ENCODE peak calls at places on chromosomes 12 and 14, in nine cellular contexts. T is lower lobe of right lung, J is AG04450, B is fibroblast of lung, O is suprapubic skin, M is tibial artery, S is IMR-90, Q is mammary epithelial cell, C is lung. P is an unnamed sample.

GRCh38 chr12:52144512-52145227 is 47.1 kb downstream of the KRT80 start:
- DNase-seq in T (no peak), J (no peak), B (no peak), O (no peak), M (no peak), S (no peak), Q (no peak), C (no peak), P (no peak)

GRCh38 chr12:41566703-41567102 is 378.6 kb downstream of the PDZRN4 start:
- DNase-seq in T (no peak), J (no peak), B (no peak), O (no peak), M (no peak), S (no peak), Q (no peak), C (no peak), P (no peak)

GRCh38 chr12:13171921-13172859 is 24.3 kb upstream of the EMP1 start:
- DNase-seq in T (no peak), J (no peak), B (no peak), O (no peak), M (no peak), S (no peak), Q (peak; percentile 81), C (peak; percentile 29), P (no peak)

GRCh38 chr12:3142386-3142785 is 65.2 kb downstream of the TSPAN9 start:
- DNase-seq in T (no peak), J (no peak), B (no peak), O (no peak), M (no peak), S (no peak), Q (no peak), C (no peak), P (no peak)

GRCh38 chr12:8501720-8502119 is 11.6 kb upstream of the CLEC4D start:
- DNase-seq in T (no peak), J (no peak), B (no peak), O (no peak), M (no peak), S (no peak), Q (no peak), C (no peak), P (no peak)

GRCh38 chr12:108633534-108634224 is at the start of gene SELPLG:
- DNase-seq in T (peak; percentile 95), J (no peak), B (no peak), O (peak; percentile 82), M (peak; percentile 80), S (no peak), Q (no peak), C (peak; percentile 76), P (peak; percentile 77)

GRCh38 chr14:98182385-98183055 is 1089.5 kb downstream of the BCL11B start:
- DNase-seq in T (no peak), J (no peak), B (no peak), O (no peak), M (no peak), S (no peak), Q (peak; percentile 67), C (no peak), P (no peak)

GRCh38 chr14:88326352-88327103 is 3.5 kb upstream of the KCNK10 start:
- DNase-seq in T (no peak), J (no peak), B (no peak), O (no peak), M (no peak), S (no peak), Q (no peak), C (no peak), P (no peak)

GRCh38 chr12:62604856-62605255 is 138.2 kb downstream of the MON2 start:
- DNase-seq in T (no peak), J (no peak), B (peak; percentile 25), O (no peak), M (no peak), S (peak; percentile 35), Q (peak; percentile 9), C (no peak), P (no peak)
- H3K27ac ChIP-seq in T (peak overlapping the region; percentile 99), J (no peak overlapping the region), B (peak overlapping the region; percentile 100), O (no peak overlapping the region), M (peak overlapping the region; percentile 99), S (peak overlapping the region; percentile 31), Q (peak overlapping the region; percentile 98), C (no peak overlapping the region), P (no peak overlapping the region)

GRCh38 chr12:6355491-6356373 is 13.9 kb upstream of the TNFRSF1A start:
- DNase-seq in T (no peak), J (no peak), B (no peak), O (no peak), M (no peak), S (no peak), Q (no peak), C (no peak), P (no peak)
- TF ChIP-seq CTCF in T (no peak), J (no peak), B (no peak), O (no peak), M (no peak), S (no peak), Q (no peak), C (no peak), P (no peak)

GRCh38 chr12:94875525-94875924 is 128.0 kb downstream of the NDUFA12 start:
- DNase-seq in T (no peak), J (no peak), B (peak; percentile 28), O (no peak), M (no peak), S (no peak), Q (peak; percentile 47), C (no peak), P (no peak)

GRCh38 chr12:94873368-94874085 is 130.0 kb downstream of the NDUFA12 start:
- DNase-seq in T (no peak), J (no peak), B (no peak), O (no peak), M (no peak), S (no peak), Q (no peak), C (no peak), P (no peak)

GRCh38 chr12:94872671-94873367 is 130.7 kb downstream of the NDUFA12 start:
- DNase-seq in T (no peak), J (no peak), B (no peak), O (no peak), M (no peak), S (no peak), Q (no peak), C (no peak), P (no peak)

GRCh38 chr12:94874986-94875312 is 128.5 kb downstream of the NDUFA12 start:
- DNase-seq in T (no peak), J (no peak), B (no peak), O (no peak), M (no peak), S (no peak), Q (no peak), C (no peak), P (no peak)

DNA sequence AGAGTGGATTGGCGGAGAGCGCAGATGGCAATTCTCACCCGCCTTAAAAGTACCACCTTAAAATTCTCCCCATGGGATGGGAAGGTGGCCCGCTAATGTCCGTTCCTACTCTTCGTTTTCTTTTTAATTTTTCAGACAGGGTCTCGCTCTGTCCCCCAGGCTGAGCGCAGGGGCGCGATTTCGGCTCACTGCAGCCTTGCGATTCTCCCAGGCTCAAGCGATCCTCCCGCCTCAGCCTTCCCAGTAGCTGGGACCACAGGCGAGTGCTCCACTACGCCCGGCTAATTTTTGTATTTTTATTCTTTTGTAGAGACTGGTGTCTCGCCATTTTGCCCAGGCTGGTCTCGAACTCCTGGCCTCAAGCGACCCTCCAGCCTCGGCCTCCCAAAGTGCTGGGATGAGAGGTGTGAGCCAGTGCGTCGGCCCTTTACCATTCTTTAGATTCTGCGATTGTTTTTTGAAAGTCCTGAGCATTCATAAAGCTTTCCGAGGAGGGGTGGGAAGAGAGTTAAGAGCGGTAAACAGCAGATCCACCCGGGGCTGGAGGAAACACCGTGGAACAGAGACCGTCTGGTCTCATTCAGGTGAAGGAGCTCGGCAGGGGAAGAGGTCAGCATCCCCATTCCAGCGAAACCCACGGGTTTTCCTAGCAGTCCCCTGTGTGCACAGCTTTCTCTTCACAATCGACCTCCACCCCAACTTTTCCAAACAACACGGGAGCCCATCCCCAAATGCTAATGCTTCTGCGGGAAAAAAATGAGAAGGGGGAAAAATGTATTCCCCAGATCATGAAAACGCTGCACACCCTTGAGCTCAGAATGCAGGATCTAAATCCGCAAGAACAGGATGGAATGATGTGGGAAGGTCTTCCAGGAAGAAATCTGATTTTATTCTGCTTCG is 129.2 kb downstream of the NDUFA12 start:
- DNase-seq in T (no peak), J (no peak), B (no peak), O (no peak), M (no peak), S (no peak), Q (no peak), C (no peak), P (no peak)
- H3K27me3 ChIP-seq in T (peaks cover 36% of the 10 kb centered on the region), J (peaks cover 49% of the 10 kb centered on the region), B (peaks cover 51% of the 10 kb centered on the region), O (peaks cover 59% of the 10 kb centered on the region), M (peaks cover 44% of the 10 kb centered on the region), S (peaks cover 50% of the 10 kb centered on the region), Q (peaks cover 24% of the 10 kb centered on the region), C (no peaks in the 10 kb centered on the region), P (peaks cover 23% of the 10 kb centered on the region)

GRCh38 chr12:53231859-53232640 is at the start of gene RARG:
- DNase-seq in T (peak; percentile 73), J (no peak), B (peak; percentile 43), O (peak; percentile 84), M (peak; percentile 93), S (no peak), Q (peak; percentile 77), C (peak; percentile 74), P (peak; percentile 47)

GRCh38 chr12:53234236-53234635 is 2.2 kb upstream of the RARG start:
- DNase-seq in T (peak; percentile 46), J (no peak), B (no peak), O (no peak), M (peak; percentile 81), S (no peak), Q (no peak), C (no peak), P (no peak)

GRCh38 chr12:53230971-53231858 is 794 bp downstream of the RARG start:
- DNase-seq in T (peak; percentile 30), J (no peak), B (no peak), O (no peak), M (no peak), S (no peak), Q (no peak), C (no peak), P (no peak)

GRCh38 chr12:53233671-53234091 is 1.7 kb upstream of the RARG start:
- DNase-seq in T (peak; percentile 46), J (no peak), B (no peak), O (no peak), M (no peak), S (no peak), Q (no peak), C (no peak), P (no peak)

DNA sequence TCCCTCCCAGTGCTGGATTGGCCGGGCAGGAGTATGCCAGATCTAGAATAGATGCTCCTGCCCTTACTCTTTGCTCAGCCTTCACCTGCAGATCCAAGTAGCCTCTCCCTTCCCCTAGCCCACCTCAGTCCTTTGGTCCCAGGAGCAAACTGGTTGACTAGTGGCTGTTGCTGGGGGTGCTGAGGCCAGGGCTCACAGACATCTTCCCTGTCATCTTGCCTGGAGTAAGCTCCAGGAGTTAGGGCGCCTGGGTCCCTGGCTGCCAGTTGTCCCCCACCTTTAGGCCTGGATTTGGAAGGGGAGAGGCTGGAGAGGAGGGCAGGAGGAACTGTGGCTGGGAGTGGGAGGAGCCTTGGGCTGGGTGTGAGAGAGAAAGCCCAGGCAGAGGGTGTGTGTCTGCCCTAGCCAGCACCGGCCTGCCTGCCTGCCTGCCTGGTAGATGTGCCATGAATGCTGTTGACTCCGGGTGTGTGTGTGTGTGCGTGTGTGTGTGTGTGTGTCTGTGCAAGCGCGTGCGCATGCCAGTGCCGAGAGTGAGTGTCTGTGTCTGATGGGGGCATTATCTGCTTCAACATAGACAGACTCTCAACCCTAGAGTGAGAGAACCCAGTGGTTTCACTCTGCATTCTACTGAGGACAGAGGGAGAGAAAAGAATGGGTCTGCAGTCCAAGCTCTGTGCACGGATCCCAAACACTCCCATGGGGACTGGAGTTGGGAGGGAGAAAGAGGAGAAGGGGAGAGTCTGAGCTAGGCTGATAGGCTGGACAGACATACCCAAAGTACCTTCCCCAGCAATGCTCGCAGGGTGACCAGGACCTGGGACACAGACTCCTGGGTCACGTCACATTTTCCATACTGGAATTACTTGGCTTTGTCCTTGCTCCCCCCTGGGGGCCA is 881 bp upstream of the RARG start:
- DNase-seq in T (peak; percentile 76), J (no peak), B (peak; percentile 49), O (no peak), M (peak; percentile 89), S (no peak), Q (peak; percentile 78), C (no peak), P (peak; percentile 69)
- H3K27ac ChIP-seq in T (peak overlapping the region; percentile 85), J (peak overlapping the region; percentile 31), B (no peak overlapping the region), O (peak overlapping the region; percentile 99), M (peak overlapping the region; percentile 88), S (peak overlapping the region; percentile 20), Q (peak overlapping the region; percentile 17), C (peak overlapping the region; percentile 60), P (no peak overlapping the region)